ENCODE peak calls at places on chromosomes 13 and 19, in six cellular contexts. J is CD8-positive, alpha-beta memory T cell; O is A549; E is body of pancreas; G is breast epithelium; K is CD4-positive, alpha-beta memory T cell. F is an unnamed sample. For H3K4me1, the result is how much of the 10 kb centered on the place peaks cover.

GRCh38 chr13:98801626-98802418 is 49.4 kb upstream of the SLC15A1 start:
- DNase-seq in J (no peak), O (no peak), E (no peak), G (no peak), K (no peak), F (no peak)

GRCh38 chr19:30001794-30002193 is 59.8 kb downstream of the URI1 start:
- DNase-seq in J (no peak), O (peak), E (no peak), G (no peak), K (no peak), F (no peak)

GRCh38 chr19:46113726-46114125 is 10.8 kb downstream of the IGFL3 start:
- DNase-seq in J (no peak), O (no peak), E (no peak), G (no peak), K (no peak), F (no peak)

GRCh38 chr19:18478545-18479311 is 40.8 kb upstream of the ISYNA1 start:
- DNase-seq in J (peak), O (peak), E (peak), G (peak), K (peak), F (peak)

GRCh38 chr19:48553676-48554384 is 1.9 kb downstream of the SULT2B1 start:
- DNase-seq in J (no peak), O (peak), E (peak), G (no peak), K (no peak), F (no peak)

GRCh38 chr13:37526710-37527446 is 71.7 kb downstream of the POSTN start:
- DNase-seq in J (no peak), O (no peak), E (no peak), G (no peak), K (no peak), F (no peak)

GRCh38 chr13:40243047-40243446 is 423.4 kb downstream of the FOXO1 start:
- DNase-seq in J (no peak), O (no peak), E (no peak), G (no peak), K (no peak), F (no peak)

GRCh38 chr19:50486823-50487515 is 10.3 kb upstream of the GARIN5A start:
- DNase-seq in J (peak), O (peak), E (peak), G (no peak), K (no peak), F (peak)

GRCh38 chr19:46963093-46963734 is 56.4 kb upstream of the NPAS1 start:
- DNase-seq in J (no peak), O (no peak), E (no peak), G (no peak), K (no peak), F (no peak)

GRCh38 chr13:75417647-75418046 is 64.3 kb downstream of the TBC1D4 start:
- DNase-seq in J (no peak), O (no peak), E (no peak), G (no peak), K (no peak), F (no peak)

GRCh38 chr19:42445948-42446347 is 3.2 kb upstream of the CXCL17 start:
- DNase-seq in J (no peak), O (no peak), E (no peak), G (no peak), K (no peak), F (no peak)

GRCh38 chr13:85430216-85430615 is 369.0 kb downstream of the SLITRK6 start:
- DNase-seq in J (no peak), O (no peak), E (no peak), G (no peak), K (no peak), F (no peak)

GRCh38 chr13:52711277-52711676 is 28.3 kb downstream of the CNMD start:
- DNase-seq in J (no peak), O (no peak), E (no peak), G (no peak), K (no peak), F (no peak)

GRCh38 chr13:57739791-57740190 is 108.2 kb downstream of the PCDH17 start:
- DNase-seq in J (no peak), O (no peak), E (no peak), G (no peak), K (no peak), F (no peak)

GRCh38 chr19:46839752-46840151 is 10.9 kb downstream of the AP2S1 start:
- DNase-seq in J (no peak), O (no peak), E (no peak), G (peak), K (no peak), F (no peak)

GRCh38 chr13:110561335-110562033 is at the start of gene RAB20:
- DNase-seq in J (peak), O (peak), E (peak), G (peak), K (peak), F (peak)

GRCh38 chr13:105969761-105970160 is 565.7 kb downstream of the EFNB2 start:
- DNase-seq in J (no peak), O (peak), E (no peak), G (no peak), K (no peak), F (no peak)

GRCh38 chr19:10884273-10884672 is 12.9 kb downstream of the CARM1 start:
- DNase-seq in J (no peak), O (no peak), E (no peak), G (no peak), K (no peak), F (no peak)

GRCh38 chr19:16571689-16572331 is 405 bp downstream of the SLC35E1 start:
- DNase-seq in J (no peak), O (peak), E (no peak), G (no peak), K (peak), F (no peak)

GRCh38 chr19:16571283-16571682 is 932 bp downstream of the SLC35E1 start:
- DNase-seq in J (no peak), O (no peak), E (peak), G (no peak), K (no peak), F (no peak)

GRCh38 chr19:16572332-16573211 is at the start of gene SLC35E1:
- DNase-seq in J (peak), O (peak), E (peak), G (peak), K (peak), F (peak)

GRCh38 chr19:16566702-16567101 is 5.5 kb downstream of the SLC35E1 start:
- DNase-seq in J (no peak), O (no peak), E (no peak), G (no peak), K (no peak), F (no peak)

DNA sequence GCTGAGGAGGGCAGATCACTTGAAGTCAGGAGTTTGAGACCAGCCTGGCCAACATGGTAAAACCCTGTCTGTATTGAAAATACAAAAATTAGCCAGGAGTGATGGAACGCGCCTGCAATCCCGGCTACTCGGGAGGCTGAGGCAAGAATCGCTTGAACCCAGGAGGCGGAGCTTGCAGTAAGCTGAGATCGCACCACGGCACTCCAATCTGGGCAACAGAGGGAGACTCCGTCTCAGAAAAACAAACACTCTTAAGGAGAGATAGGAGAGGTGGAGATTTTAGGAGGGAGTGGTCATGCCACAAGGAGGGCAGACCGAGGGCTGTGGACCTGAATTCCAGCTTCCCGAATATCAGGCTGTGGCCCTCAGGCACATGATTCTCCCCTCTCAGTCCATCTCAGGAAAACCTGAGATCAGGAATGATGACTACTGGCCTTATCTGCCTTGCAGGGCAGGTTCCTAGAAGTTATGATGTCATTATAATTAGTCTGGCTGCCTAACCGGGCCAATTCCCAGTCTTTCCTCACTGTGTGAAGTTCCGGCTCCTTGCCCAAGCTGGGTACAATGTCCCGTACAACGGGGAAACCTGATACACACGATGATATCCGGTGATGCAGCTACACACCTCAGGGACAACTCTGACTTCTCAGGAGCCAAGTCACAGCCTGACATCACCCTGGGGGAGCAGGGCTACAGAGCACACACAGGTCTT is 2.5 kb downstream of the SLC35E1 start:
- DNase-seq in J (no peak), O (no peak), E (peak), G (no peak), K (no peak), F (no peak)
- H3K27ac ChIP-seq in J (no peak), O (no peak), E (peak), G (peak), K (no peak), F (no peak)

GRCh38 chr13:41652735-41653361 is 195.5 kb downstream of the RGCC start:
- DNase-seq in J (peak), O (peak), E (no peak), G (no peak), K (peak), F (no peak)
- H3K4me1 ChIP-seq in J (under half), O (under half), E (under half), G (under half), K (under half), F (under half)

GRCh38 chr19:40403262-40403984 is 9.8 kb downstream of the PRX start:
- DNase-seq in J (peak), O (peak), E (peak), G (peak), K (peak), F (peak)

GRCh38 chr19:40411958-40412499 is 1.1 kb downstream of the PRX start:
- DNase-seq in J (no peak), O (no peak), E (no peak), G (no peak), K (no peak), F (peak)

GRCh38 chr19:40410030-40410389 is 3.2 kb downstream of the PRX start:
- DNase-seq in J (no peak), O (no peak), E (no peak), G (no peak), K (no peak), F (no peak)

GRCh38 chr19:40411125-40411842 is 1.9 kb downstream of the PRX start:
- DNase-seq in J (no peak), O (no peak), E (no peak), G (peak), K (no peak), F (peak)

GRCh38 chr19:40407714-40408600 is 5.2 kb downstream of the PRX start:
- DNase-seq in J (no peak), O (no peak), E (no peak), G (no peak), K (no peak), F (peak)
- H3K27ac ChIP-seq in J (no peak), O (no peak), E (no peak), G (no peak), K (no peak), F (no peak)

GRCh38 chr19:6528544-6529121 is 2.2 kb upstream of the TNFSF9 start:
- DNase-seq in J (no peak), O (peak), E (no peak), G (no peak), K (no peak), F (peak)
- H3K4me1 ChIP-seq in J (under half), O (under half), E (under half), G (under half), K (under half), F (under half)

GRCh38 chr19:2553510-2553909 is 77.6 kb downstream of the GADD45B start:
- DNase-seq in J (no peak), O (no peak), E (no peak), G (no peak), K (no peak), F (no peak)

GRCh38 chr19:2556221-2557092 is 80.5 kb downstream of the GADD45B start:
- DNase-seq in J (no peak), O (no peak), E (no peak), G (no peak), K (no peak), F (peak)

GRCh38 chr19:2557093-2557440 is 81.1 kb downstream of the GADD45B start:
- DNase-seq in J (no peak), O (no peak), E (no peak), G (no peak), K (no peak), F (no peak)

GRCh38 chr19:2554856-2555255 is 78.9 kb downstream of the GADD45B start:
- DNase-seq in J (no peak), O (no peak), E (no peak), G (no peak), K (no peak), F (no peak)

GRCh38 chr19:2555422-2556220 is 79.7 kb downstream of the GADD45B start:
- DNase-seq in J (no peak), O (no peak), E (no peak), G (no peak), K (no peak), F (peak)
- H3K27ac ChIP-seq in J (no peak), O (peak), E (no peak), G (peak), K (no peak), F (no peak)